ENCODE peak calls at places on chromosomes 5 and 9, in five cellular contexts. D, R, L, G and V are unnamed samples.

GRCh38 chr5:34552686-34553085 is 103.4 kb upstream of the RAI14 start:
- DNase-seq in D (no peak), R (no peak), L (no peak), G (no peak), V (no peak)

GRCh38 chr5:148387325-148387724 is 3.6 kb downstream of the FBXO38 start:
- DNase-seq in D (no peak), R (no peak), L (no peak), G (peak), V (no peak)

GRCh38 chr5:90221947-90222346 is 187.6 kb downstream of the CETN3 start:
- DNase-seq in D (no peak), R (no peak), L (no peak), G (peak), V (no peak)

GRCh38 chr5:53253421-53253871 is 143.9 kb upstream of the MOCS2 start:
- DNase-seq in D (no peak), R (no peak), L (no peak), G (peak), V (no peak)

GRCh38 chr9:127968046-127968445 is 12.7 kb downstream of the EEIG1 start:
- DNase-seq in D (no peak), R (peak), L (no peak), G (peak), V (peak)

GRCh38 chr9:129351058-129351641 is 173.1 kb upstream of the IER5L start:
- DNase-seq in D (no peak), R (no peak), L (no peak), G (no peak), V (no peak)

GRCh38 chr9:98806394-98807069 is 938 bp upstream of the GALNT12 start:
- DNase-seq in D (no peak), R (no peak), L (no peak), G (peak), V (no peak)

GRCh38 chr9:90027296-90027790 is 422.5 kb downstream of the GADD45G start:
- DNase-seq in D (no peak), R (no peak), L (no peak), G (no peak), V (no peak)

GRCh38 chr9:92668746-92669526 is 995 bp downstream of the IPPK start:
- DNase-seq in D (no peak), R (peak), L (no peak), G (peak), V (peak)

GRCh38 chr5:171782332-171782966 is 3.2 kb upstream of the SMIM23 start:
- DNase-seq in D (no peak), R (no peak), L (no peak), G (no peak), V (no peak)

GRCh38 chr9:78932849-78933627 is 636.1 kb downstream of the PSAT1 start:
- DNase-seq in D (no peak), R (no peak), L (no peak), G (peak), V (no peak)

GRCh38 chr5:139910901-139911300 is 115.3 kb downstream of the PSD2 start:
- DNase-seq in D (no peak), R (no peak), L (no peak), G (no peak), V (no peak)

GRCh38 chr5:138179277-138179857 is 455 bp downstream of the KIF20A start:
- DNase-seq in D (no peak), R (no peak), L (no peak), G (peak), V (no peak)

GRCh38 chr5:171397599-171397998 is 9.9 kb downstream of the NPM1 start:
- DNase-seq in D (no peak), R (no peak), L (no peak), G (no peak), V (no peak)

GRCh38 chr9:136138566-136138965 is 19.9 kb upstream of the TMEM250 start:
- DNase-seq in D (no peak), R (no peak), L (peak), G (peak), V (no peak)

GRCh38 chr9:133122167-133122550 is 1.1 kb upstream of the RALGDS start:
- DNase-seq in D (no peak), R (no peak), L (no peak), G (no peak), V (no peak)

GRCh38 chr5:138229387-138229786 is 16.3 kb upstream of the CDC23 start:
- DNase-seq in D (no peak), R (no peak), L (no peak), G (no peak), V (no peak)

GRCh38 chr5:167950126-167950721 is 341.2 kb upstream of the WWC1 start:
- DNase-seq in D (no peak), R (no peak), L (no peak), G (peak), V (no peak)

GRCh38 chr9:129402341-129402739 is 218.6 kb downstream of the C9orf50 start:
- DNase-seq in D (no peak), R (no peak), L (no peak), G (no peak), V (no peak)

GRCh38 chr5:173710528-173710927 is 94.1 kb upstream of the BOD1 start:
- DNase-seq in D (no peak), R (no peak), L (no peak), G (no peak), V (no peak)

GRCh38 chr5:170747851-170748250 is 35.7 kb upstream of the GABRP start:
- DNase-seq in D (no peak), R (no peak), L (peak), G (peak), V (no peak)

GRCh38 chr5:143229896-143230675 is 173.4 kb downstream of the NR3C1 start:
- DNase-seq in D (no peak), R (no peak), L (no peak), G (peak), V (peak)

GRCh38 chr9:122111413-122112085 is 18.4 kb upstream of the TTLL11 start:
- DNase-seq in D (no peak), R (no peak), L (no peak), G (no peak), V (no peak)

GRCh38 chr5:13385066-13385465 is 559.4 kb downstream of the DNAH5 start:
- DNase-seq in D (no peak), R (no peak), L (no peak), G (no peak), V (no peak)

GRCh38 chr5:88955403-88955802 is 72.4 kb upstream of the MEF2C start:
- DNase-seq in D (no peak), R (no peak), L (no peak), G (no peak), V (no peak)

GRCh38 chr9:129396365-129396708 is 218.3 kb upstream of the IER5L start:
- DNase-seq in D (no peak), R (no peak), L (no peak), G (no peak), V (no peak)

GRCh38 chr5:102090770-102091169 is 205.3 kb downstream of the SLCO4C1 start:
- DNase-seq in D (no peak), R (no peak), L (peak), G (no peak), V (no peak)

GRCh38 chr5:87076931-87077330 is 190.8 kb upstream of the RASA1 start:
- DNase-seq in D (no peak), R (no peak), L (no peak), G (peak), V (no peak)

GRCh38 chr9:123416171-123416570 is 60.2 kb downstream of the CRB2 start:
- DNase-seq in D (no peak), R (no peak), L (no peak), G (no peak), V (no peak)

GRCh38 chr9:89757776-89758528 is 153.1 kb downstream of the GADD45G start:
- DNase-seq in D (no peak), R (no peak), L (no peak), G (no peak), V (no peak)

GRCh38 chr5:150329881-150330876 is 27.3 kb upstream of the TCOF1 start:
- DNase-seq in D (no peak), R (no peak), L (no peak), G (no peak), V (no peak)

GRCh38 chr5:172353271-172353807 is 69.8 kb upstream of the UBTD2 start:
- DNase-seq in D (no peak), R (no peak), L (no peak), G (no peak), V (no peak)

GRCh38 chr5:149420509-149421371 is 41.6 kb upstream of the IL17B start:
- DNase-seq in D (no peak), R (no peak), L (no peak), G (peak), V (no peak)

GRCh38 chr9:89362647-89363310 is 44.5 kb downstream of the SECISBP2 start:
- DNase-seq in D (no peak), R (no peak), L (no peak), G (no peak), V (no peak)

GRCh38 chr5:24606974-24607373 is 37.8 kb downstream of the CDH10 start:
- DNase-seq in D (no peak), R (no peak), L (no peak), G (no peak), V (no peak)

GRCh38 chr9:134623408-134624066 is 18.1 kb upstream of the COL5A1 start:
- DNase-seq in D (no peak), R (no peak), L (no peak), G (peak), V (no peak)

GRCh38 chr5:137218896-137219295 is 280.2 kb downstream of the SPOCK1 start:
- DNase-seq in D (no peak), R (no peak), L (no peak), G (peak), V (no peak)

GRCh38 chr9:105385372-105385985 is 62.4 kb upstream of the FSD1L start:
- DNase-seq in D (peak), R (no peak), L (no peak), G (peak), V (no peak)